ENCODE peak calls at places on chromosomes 12 and 14, in six cellular contexts. One of them, this sample, is unnamed.

GRCh38 chr12:3672113-3672509 is 80.8 kb downstream of the CRACR2A start:
- DNase-seq in heart right ventricle: no peak
- DNase-seq in fibroblast of lung: no peak
- DNase-seq in B cell: no peak
- DNase-seq in Panc1: no peak
- DNase-seq in MCF 10A: no peak
- DNase-seq in this sample: no peak

GRCh38 chr14:46686652-46687051 is 35.1 kb upstream of the RPL10L start:
- DNase-seq in heart right ventricle: no peak
- DNase-seq in fibroblast of lung: no peak
- DNase-seq in B cell: no peak
- DNase-seq in Panc1: no peak
- DNase-seq in MCF 10A: peak
- DNase-seq in this sample: peak

GRCh38 chr12:125651625-125652024 is 586.4 kb downstream of the AACS start:
- DNase-seq in heart right ventricle: no peak
- DNase-seq in fibroblast of lung: no peak
- DNase-seq in B cell: no peak
- DNase-seq in Panc1: no peak
- DNase-seq in MCF 10A: no peak
- DNase-seq in this sample: no peak

GRCh38 chr14:104383088-104383805 is 196.3 kb upstream of the C14orf180 start:
- DNase-seq in heart right ventricle: no peak
- DNase-seq in fibroblast of lung: no peak
- DNase-seq in B cell: no peak
- DNase-seq in Panc1: no peak
- DNase-seq in MCF 10A: no peak
- DNase-seq in this sample: no peak

GRCh38 chr12:118271199-118271598 is 101.5 kb downstream of the TAOK3 start:
- DNase-seq in heart right ventricle: no peak
- DNase-seq in fibroblast of lung: no peak
- DNase-seq in B cell: no peak
- DNase-seq in Panc1: no peak
- DNase-seq in MCF 10A: no peak
- DNase-seq in this sample: no peak

GRCh38 chr14:67571275-67571990 is 28.6 kb downstream of the PIGH start:
- DNase-seq in heart right ventricle: peak
- DNase-seq in fibroblast of lung: peak
- DNase-seq in B cell: peak
- DNase-seq in Panc1: peak
- DNase-seq in MCF 10A: peak
- DNase-seq in this sample: peak

GRCh38 chr12:129887047-129887568 is 16.7 kb downstream of the TMEM132D start:
- DNase-seq in heart right ventricle: no peak
- DNase-seq in fibroblast of lung: peak
- DNase-seq in B cell: no peak
- DNase-seq in Panc1: no peak
- DNase-seq in MCF 10A: no peak
- DNase-seq in this sample: no peak

GRCh38 chr12:109714141-109714912 is 702 bp downstream of the FAM222A start:
- DNase-seq in heart right ventricle: peak
- DNase-seq in fibroblast of lung: peak
- DNase-seq in B cell: peak
- DNase-seq in Panc1: no peak
- DNase-seq in MCF 10A: peak
- DNase-seq in this sample: peak

GRCh38 chr12:105906545-105906944 is 232.2 kb downstream of the NUAK1 start:
- DNase-seq in heart right ventricle: no peak
- DNase-seq in fibroblast of lung: peak
- DNase-seq in B cell: no peak
- DNase-seq in Panc1: no peak
- DNase-seq in MCF 10A: no peak
- DNase-seq in this sample: no peak

GRCh38 chr12:2580821-2581220 is 213.9 kb upstream of the FKBP4 start:
- DNase-seq in heart right ventricle: no peak
- DNase-seq in fibroblast of lung: peak
- DNase-seq in B cell: no peak
- DNase-seq in Panc1: no peak
- DNase-seq in MCF 10A: no peak
- DNase-seq in this sample: no peak

GRCh38 chr14:77924392-77924948 is 124.6 kb downstream of the ADCK1 start:
- DNase-seq in heart right ventricle: no peak
- DNase-seq in fibroblast of lung: no peak
- DNase-seq in B cell: no peak
- DNase-seq in Panc1: no peak
- DNase-seq in MCF 10A: no peak
- DNase-seq in this sample: no peak

GRCh38 chr12:12024958-12025682 is 45.6 kb upstream of the BCL2L14 start:
- DNase-seq in heart right ventricle: no peak
- DNase-seq in fibroblast of lung: no peak
- DNase-seq in B cell: no peak
- DNase-seq in Panc1: no peak
- DNase-seq in MCF 10A: no peak
- DNase-seq in this sample: no peak

GRCh38 chr14:102659797-102660196 is 67.3 kb downstream of the RCOR1 start:
- DNase-seq in heart right ventricle: no peak
- DNase-seq in fibroblast of lung: peak
- DNase-seq in B cell: no peak
- DNase-seq in Panc1: no peak
- DNase-seq in MCF 10A: peak
- DNase-seq in this sample: peak

GRCh38 chr12:24172031-24172772 is 222.7 kb upstream of the SOX5 start:
- DNase-seq in heart right ventricle: no peak
- DNase-seq in fibroblast of lung: no peak
- DNase-seq in B cell: no peak
- DNase-seq in Panc1: no peak
- DNase-seq in MCF 10A: no peak
- DNase-seq in this sample: no peak

GRCh38 chr12:132761032-132761910 is at the start of gene ANKLE2:
- DNase-seq in heart right ventricle: peak
- DNase-seq in fibroblast of lung: peak
- DNase-seq in B cell: peak
- DNase-seq in Panc1: no peak
- DNase-seq in MCF 10A: peak
- DNase-seq in this sample: peak

GRCh38 chr12:112514926-112515642 is 96.3 kb downstream of the PTPN11 start:
- DNase-seq in heart right ventricle: no peak
- DNase-seq in fibroblast of lung: no peak
- DNase-seq in B cell: no peak
- DNase-seq in Panc1: no peak
- DNase-seq in MCF 10A: no peak
- DNase-seq in this sample: no peak

GRCh38 chr12:46186088-46186487 is 82.8 kb downstream of the SLC38A1 start:
- DNase-seq in heart right ventricle: no peak
- DNase-seq in fibroblast of lung: no peak
- DNase-seq in B cell: no peak
- DNase-seq in Panc1: no peak
- DNase-seq in MCF 10A: no peak
- DNase-seq in this sample: no peak

GRCh38 chr12:46188170-46188569 is 80.7 kb downstream of the SLC38A1 start:
- DNase-seq in heart right ventricle: no peak
- DNase-seq in fibroblast of lung: no peak
- DNase-seq in B cell: no peak
- DNase-seq in Panc1: no peak
- DNase-seq in MCF 10A: no peak
- DNase-seq in this sample: no peak

GRCh38 chr12:46181465-46181864 is 87.4 kb downstream of the SLC38A1 start:
- DNase-seq in heart right ventricle: no peak
- DNase-seq in fibroblast of lung: no peak
- DNase-seq in B cell: no peak
- DNase-seq in Panc1: no peak
- DNase-seq in MCF 10A: no peak
- DNase-seq in this sample: no peak

GRCh38 chr12:46187023-46187422 is 81.8 kb downstream of the SLC38A1 start:
- DNase-seq in heart right ventricle: peak
- DNase-seq in fibroblast of lung: peak
- DNase-seq in B cell: no peak
- DNase-seq in Panc1: no peak
- DNase-seq in MCF 10A: peak
- DNase-seq in this sample: no peak

DNA sequence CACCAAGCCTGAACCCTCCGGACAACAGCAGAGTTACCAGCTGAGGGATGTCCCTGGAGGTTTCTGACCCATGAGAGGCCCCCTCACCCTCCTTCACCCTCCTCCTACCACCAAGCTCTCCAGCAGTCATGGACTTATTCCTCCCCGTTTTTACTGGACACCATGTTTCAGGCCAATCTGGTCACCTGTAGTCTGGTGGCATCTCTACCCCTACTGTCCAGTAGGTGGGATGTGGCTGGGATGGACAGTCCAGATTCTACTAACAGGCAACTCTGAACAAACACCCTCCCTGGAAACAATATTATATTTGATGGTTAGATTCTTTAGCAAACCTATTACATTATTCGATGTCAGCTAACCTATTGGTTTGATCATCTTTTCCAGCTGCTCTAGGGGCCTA is 83.2 kb downstream of the SLC38A1 start:
- DNase-seq in heart right ventricle: no peak
- DNase-seq in fibroblast of lung: no peak
- DNase-seq in B cell: no peak
- DNase-seq in Panc1: no peak
- DNase-seq in MCF 10A: no peak
- DNase-seq in this sample: no peak
- TF ChIP-seq CTCF in heart right ventricle: no peak
- TF ChIP-seq CTCF in fibroblast of lung: no peak
- TF ChIP-seq CTCF in B cell: no peak
- TF ChIP-seq CTCF in Panc1: no peak
- TF ChIP-seq CTCF in MCF 10A: no peak
- TF ChIP-seq CTCF in this sample: no peak

GRCh38 chr12:98229539-98229921 is 285.9 kb upstream of the TMPO start:
- DNase-seq in heart right ventricle: no peak
- DNase-seq in fibroblast of lung: no peak
- DNase-seq in B cell: no peak
- DNase-seq in Panc1: no peak
- DNase-seq in MCF 10A: no peak
- DNase-seq in this sample: no peak

GRCh38 chr12:98224584-98225221 is 290.7 kb upstream of the TMPO start:
- DNase-seq in heart right ventricle: no peak
- DNase-seq in fibroblast of lung: no peak
- DNase-seq in B cell: no peak
- DNase-seq in Panc1: no peak
- DNase-seq in MCF 10A: no peak
- DNase-seq in this sample: no peak

GRCh38 chr12:98228619-98229538 is 286.5 kb upstream of the TMPO start:
- DNase-seq in heart right ventricle: no peak
- DNase-seq in fibroblast of lung: no peak
- DNase-seq in B cell: no peak
- DNase-seq in Panc1: no peak
- DNase-seq in MCF 10A: no peak
- DNase-seq in this sample: no peak

GRCh38 chr12:98232753-98233385 is 282.5 kb upstream of the TMPO start:
- DNase-seq in heart right ventricle: no peak
- DNase-seq in fibroblast of lung: peak
- DNase-seq in B cell: no peak
- DNase-seq in Panc1: no peak
- DNase-seq in MCF 10A: no peak
- DNase-seq in this sample: no peak

GRCh38 chr12:98227162-98227561 is 288.2 kb upstream of the TMPO start:
- DNase-seq in heart right ventricle: no peak
- DNase-seq in fibroblast of lung: no peak
- DNase-seq in B cell: no peak
- DNase-seq in Panc1: no peak
- DNase-seq in MCF 10A: peak
- DNase-seq in this sample: peak
- TF ChIP-seq CTCF in heart right ventricle: no peak
- TF ChIP-seq CTCF in fibroblast of lung: peak
- TF ChIP-seq CTCF in B cell: no peak
- TF ChIP-seq CTCF in Panc1: peak
- TF ChIP-seq CTCF in MCF 10A: no peak
- TF ChIP-seq CTCF in this sample: peak

GRCh38 chr14:42378880-42379279 is 772.2 kb downstream of the LRFN5 start:
- DNase-seq in heart right ventricle: no peak
- DNase-seq in fibroblast of lung: no peak
- DNase-seq in B cell: no peak
- DNase-seq in Panc1: no peak
- DNase-seq in MCF 10A: no peak
- DNase-seq in this sample: no peak

GRCh38 chr14:42374332-42374731 is 767.7 kb downstream of the LRFN5 start:
- DNase-seq in heart right ventricle: no peak
- DNase-seq in fibroblast of lung: no peak
- DNase-seq in B cell: no peak
- DNase-seq in Panc1: no peak
- DNase-seq in MCF 10A: peak
- DNase-seq in this sample: no peak

GRCh38 chr14:42378274-42378673 is 771.6 kb downstream of the LRFN5 start:
- DNase-seq in heart right ventricle: no peak
- DNase-seq in fibroblast of lung: no peak
- DNase-seq in B cell: no peak
- DNase-seq in Panc1: no peak
- DNase-seq in MCF 10A: no peak
- DNase-seq in this sample: no peak
- TF ChIP-seq CTCF in heart right ventricle: no peak
- TF ChIP-seq CTCF in fibroblast of lung: no peak
- TF ChIP-seq CTCF in B cell: no peak
- TF ChIP-seq CTCF in Panc1: no peak
- TF ChIP-seq CTCF in MCF 10A: no peak
- TF ChIP-seq CTCF in this sample: no peak

GRCh38 chr14:44369401-44370123 is 137.5 kb downstream of the FSCB start:
- DNase-seq in heart right ventricle: no peak
- DNase-seq in fibroblast of lung: no peak
- DNase-seq in B cell: no peak
- DNase-seq in Panc1: no peak
- DNase-seq in MCF 10A: no peak
- DNase-seq in this sample: no peak
- TF ChIP-seq CTCF in heart right ventricle: no peak
- TF ChIP-seq CTCF in fibroblast of lung: no peak
- TF ChIP-seq CTCF in B cell: no peak
- TF ChIP-seq CTCF in Panc1: no peak
- TF ChIP-seq CTCF in MCF 10A: no peak
- TF ChIP-seq CTCF in this sample: no peak

GRCh38 chr12:92533280-92533890 is 169.4 kb upstream of the PLEKHG7 start:
- DNase-seq in heart right ventricle: peak
- DNase-seq in fibroblast of lung: peak
- DNase-seq in B cell: no peak
- DNase-seq in Panc1: no peak
- DNase-seq in MCF 10A: no peak
- DNase-seq in this sample: peak

GRCh38 chr12:92528097-92528496 is 174.7 kb upstream of the PLEKHG7 start:
- DNase-seq in heart right ventricle: no peak
- DNase-seq in fibroblast of lung: no peak
- DNase-seq in B cell: no peak
- DNase-seq in Panc1: no peak
- DNase-seq in MCF 10A: no peak
- DNase-seq in this sample: no peak

GRCh38 chr12:92528586-92528985 is 174.2 kb upstream of the PLEKHG7 start:
- DNase-seq in heart right ventricle: no peak
- DNase-seq in fibroblast of lung: no peak
- DNase-seq in B cell: no peak
- DNase-seq in Panc1: no peak
- DNase-seq in MCF 10A: no peak
- DNase-seq in this sample: no peak

GRCh38 chr12:92529944-92530343 is 172.8 kb upstream of the PLEKHG7 start:
- DNase-seq in heart right ventricle: no peak
- DNase-seq in fibroblast of lung: no peak
- DNase-seq in B cell: no peak
- DNase-seq in Panc1: no peak
- DNase-seq in MCF 10A: no peak
- DNase-seq in this sample: no peak

GRCh38 chr12:92530706-92531105 is 172.1 kb upstream of the PLEKHG7 start:
- DNase-seq in heart right ventricle: no peak
- DNase-seq in fibroblast of lung: no peak
- DNase-seq in B cell: no peak
- DNase-seq in Panc1: no peak
- DNase-seq in MCF 10A: no peak
- DNase-seq in this sample: no peak
- TF ChIP-seq CTCF in heart right ventricle: no peak
- TF ChIP-seq CTCF in fibroblast of lung: no peak
- TF ChIP-seq CTCF in B cell: no peak
- TF ChIP-seq CTCF in Panc1: no peak
- TF ChIP-seq CTCF in MCF 10A: no peak
- TF ChIP-seq CTCF in this sample: no peak

This sample was measured in NB4.